ENCODE peak calls at places on chromosomes 7 and 10, in four cellular contexts. T is endothelial cell of umbilical vein, B is OCI-LY7, N is GM23248. F is an unnamed sample.

GRCh38 chr10:53839437-53840039 is 961.5 kb downstream of the PCDH15 start:
- DNase-seq in N (peak; percentile 49), T (peak; percentile 54), B (peak; percentile 4), F (peak; percentile 59)

GRCh38 chr7:135685306-135686084 is 23.2 kb downstream of the STMP1 start:
- DNase-seq in B (no peak), T (no peak), N (peak; percentile 78), F (no peak)

GRCh38 chr7:30665043-30665442 is 17.2 kb downstream of the CRHR2 start:
- DNase-seq in T (no peak), B (no peak), N (no peak), F (no peak)

GRCh38 chr10:119177708-119178370 is 773 bp downstream of the PRDX3 start:
- DNase-seq in N (peak; percentile 69), B (no peak), T (no peak), F (no peak)

GRCh38 chr7:27148776-27149641 is 1.4 kb upstream of the HOXA6 start:
- DNase-seq in N (peak; percentile 75), T (peak; percentile 74), B (no peak), F (no peak)

GRCh38 chr10:108578258-108578657 is 1345.1 kb downstream of the XPNPEP1 start:
- DNase-seq in N (no peak), B (no peak), T (no peak), F (no peak)

GRCh38 chr7:142533920-142534319 is 215.4 kb upstream of the PRSS1 start:
- DNase-seq in T (no peak), B (no peak), N (no peak), F (no peak)

GRCh38 chr10:86798030-86798429 is 41.6 kb downstream of the BMPR1A start:
- DNase-seq in T (no peak), N (peak; percentile 68), B (no peak), F (no peak)

GRCh38 chr10:49431426-49431825 is 35.5 kb upstream of the DRGX start:
- DNase-seq in T (no peak), B (no peak), N (no peak), F (no peak)

GRCh38 chr7:917255-918117 is 37.0 kb downstream of the ADAP1 start:
- DNase-seq in T (no peak), N (no peak), B (no peak), F (no peak)

GRCh38 chr7:92366730-92367129 is 80.6 kb upstream of the GATAD1 start:
- DNase-seq in T (no peak), N (peak; percentile 8), B (no peak), F (no peak)

GRCh38 chr7:75691793-75692543 is 46.8 kb downstream of the HIP1 start:
- DNase-seq in B (peak; percentile 45), N (no peak), T (no peak), F (no peak)

GRCh38 chr10:16348891-16349290 is 87.9 kb upstream of the PTER start:
- DNase-seq in B (no peak), T (no peak), N (no peak), F (no peak)

DNA sequence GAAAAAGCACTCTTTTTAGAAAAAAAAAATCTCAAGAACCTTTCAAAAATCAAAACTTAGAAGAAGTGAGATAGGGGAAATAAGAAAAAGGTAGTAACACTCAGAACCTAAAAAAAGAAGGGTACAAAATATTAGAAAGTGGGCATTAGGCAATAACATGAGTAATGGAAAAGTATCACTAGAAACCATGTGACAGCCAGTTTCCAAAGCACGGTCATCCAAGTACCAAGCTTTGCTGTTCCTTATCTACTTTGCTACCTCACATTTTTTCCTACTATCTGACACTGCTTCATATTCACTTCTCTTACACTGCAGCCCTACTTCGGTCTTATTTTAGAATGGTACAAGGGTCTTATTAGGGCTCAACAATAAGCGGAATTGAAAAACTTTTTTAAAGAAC is 30.3 kb downstream of the IMMP2L start:
- DNase-seq in N (peak; percentile 25), B (no peak), T (no peak), F (no peak)
- H3K79me2 ChIP-seq in N (no peaks in the 10 kb centered on the region), B (no peaks in the 10 kb centered on the region), T (no peaks in the 10 kb centered on the region), F (no peaks in the 10 kb centered on the region)

GRCh38 chr10:17838080-17838634 is 29.0 kb downstream of the MRC1 start:
- DNase-seq in N (no peak), B (no peak), T (no peak), F (no peak)
- H3K79me2 ChIP-seq in N (no peaks in the 10 kb centered on the region), B (no peaks in the 10 kb centered on the region), T (no peaks in the 10 kb centered on the region), F (no peaks in the 10 kb centered on the region)

GRCh38 chr7:90835861-90836260 is 239.7 kb downstream of the CDK14 start:
- DNase-seq in T (no peak), N (no peak), B (no peak), F (no peak)

GRCh38 chr7:90830302-90830701 is 234.2 kb downstream of the CDK14 start:
- DNase-seq in T (no peak), N (no peak), B (no peak), F (no peak)

GRCh38 chr7:90834771-90835170 is 238.7 kb downstream of the CDK14 start:
- DNase-seq in T (no peak), B (no peak), N (no peak), F (no peak)

GRCh38 chr7:90832726-90833125 is 236.6 kb downstream of the CDK14 start:
- DNase-seq in B (no peak), N (no peak), T (no peak), F (no peak)

DNA sequence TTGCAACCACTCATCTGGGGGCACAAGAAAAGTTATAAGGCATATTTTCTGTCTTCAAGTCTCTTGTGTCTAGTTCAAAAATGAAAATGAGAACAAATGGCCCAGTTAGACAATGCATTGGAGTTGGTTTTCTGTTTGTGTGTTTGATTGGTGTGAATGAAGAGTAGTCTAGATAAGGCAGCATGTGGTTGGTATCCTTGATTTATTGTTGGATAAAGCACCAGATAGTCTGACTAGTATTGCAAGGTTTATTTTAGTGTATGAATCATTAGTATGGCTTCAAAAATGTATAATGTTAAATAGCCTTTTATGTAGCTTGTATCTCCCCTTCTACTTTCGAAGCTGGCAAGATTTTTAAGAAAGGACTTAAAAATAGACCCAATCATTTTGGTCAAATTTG is 237.3 kb downstream of the CDK14 start:
- DNase-seq in B (no peak), T (no peak), N (peak; percentile 9), F (no peak)
- H3K79me2 ChIP-seq in B (peaks cover 3% of the 10 kb centered on the region), T (no peaks in the 10 kb centered on the region), N (peaks cover 52% of the 10 kb centered on the region), F (peaks cover 92% of the 10 kb centered on the region)

GRCh38 chr10:26798298-26798697 is 62.5 kb downstream of the ABI1 start:
- DNase-seq in T (no peak), B (peak; percentile 75), N (no peak), F (peak; percentile 21)
- H3K79me2 ChIP-seq in T (peaks cover 78% of the 10 kb centered on the region), B (peaks cover 100% of the 10 kb centered on the region), N (peaks cover 100% of the 10 kb centered on the region), F (peaks cover 91% of the 10 kb centered on the region)

GRCh38 chr10:71856619-71857018 is 5.6 kb upstream of the PSAP start:
- DNase-seq in T (no peak), B (no peak), N (no peak), F (no peak)
- H3K79me2 ChIP-seq in T (no peaks in the 10 kb centered on the region), B (no peaks in the 10 kb centered on the region), N (no peaks in the 10 kb centered on the region), F (no peaks in the 10 kb centered on the region)

GRCh38 chr7:95430864-95431263 is 4.0 kb downstream of the PON2 start:
- DNase-seq in N (peak; percentile 72), B (no peak), T (no peak), F (no peak)

GRCh38 chr7:95434501-95435421 is at the start of gene PON2:
- DNase-seq in N (peak; percentile 94), T (peak; percentile 84), B (no peak), F (peak; percentile 81)

GRCh38 chr7:95433129-95433528 is 1.7 kb downstream of the PON2 start:
- DNase-seq in B (no peak), N (no peak), T (no peak), F (no peak)

GRCh38 chr7:95433952-95434351 is 876 bp downstream of the PON2 start:
- DNase-seq in B (no peak), N (no peak), T (no peak), F (no peak)

GRCh38 chr7:95432606-95433005 is 2.2 kb downstream of the PON2 start:
- DNase-seq in T (no peak), N (no peak), B (no peak), F (no peak)
- H3K79me2 ChIP-seq in T (peaks cover 34% of the 10 kb centered on the region), N (peaks cover 37% of the 10 kb centered on the region), B (no peaks in the 10 kb centered on the region), F (peaks cover 10% of the 10 kb centered on the region)

F was measured in MM.1S.